ENCODE peak calls at places on chromosomes 7 and 10, in seven cellular contexts. One of them, this sample, is unnamed.

GRCh38 chr10:88129013-88129412 is 265.6 kb downstream of the PTEN start:
- DNase-seq in naive thymus-derived CD4-positive, alpha-beta T cell: no peak
- DNase-seq in hepatocyte: no peak
- DNase-seq in CD4-positive, CD25-positive, alpha-beta regulatory T cell: no peak
- DNase-seq in body of pancreas: no peak
- DNase-seq in fibroblast of lung: no peak
- DNase-seq in adrenal gland: no peak
- DNase-seq in this sample: no peak

GRCh38 chr10:75401569-75402485 is at the start of gene ZNF503:
- DNase-seq in hepatocyte: peak; percentile 98
- DNase-seq in body of pancreas: peak; percentile 97
- DNase-seq in naive thymus-derived CD4-positive, alpha-beta T cell: no peak
- DNase-seq in adrenal gland: peak; percentile 99
- DNase-seq in fibroblast of lung: peak; percentile 98
- DNase-seq in CD4-positive, CD25-positive, alpha-beta regulatory T cell: no peak
- DNase-seq in this sample: peak; percentile 98

GRCh38 chr10:3805227-3805790 is 20.3 kb upstream of the KLF6 start:
- DNase-seq in CD4-positive, CD25-positive, alpha-beta regulatory T cell: peak; percentile 67
- DNase-seq in naive thymus-derived CD4-positive, alpha-beta T cell: peak; percentile 91
- DNase-seq in hepatocyte: no peak
- DNase-seq in fibroblast of lung: peak; percentile 75
- DNase-seq in adrenal gland: no peak
- DNase-seq in body of pancreas: no peak
- DNase-seq in this sample: no peak

GRCh38 chr7:12584940-12585339 is 14.4 kb downstream of the SCIN start:
- DNase-seq in naive thymus-derived CD4-positive, alpha-beta T cell: no peak
- DNase-seq in adrenal gland: peak; percentile 54
- DNase-seq in hepatocyte: no peak
- DNase-seq in body of pancreas: no peak
- DNase-seq in CD4-positive, CD25-positive, alpha-beta regulatory T cell: no peak
- DNase-seq in fibroblast of lung: no peak
- DNase-seq in this sample: no peak

GRCh38 chr7:94190599-94191061 is 186.5 kb upstream of the BET1 start:
- DNase-seq in body of pancreas: no peak
- DNase-seq in CD4-positive, CD25-positive, alpha-beta regulatory T cell: no peak
- DNase-seq in hepatocyte: peak; percentile 50
- DNase-seq in fibroblast of lung: peak; percentile 98
- DNase-seq in adrenal gland: peak; percentile 73
- DNase-seq in naive thymus-derived CD4-positive, alpha-beta T cell: no peak
- DNase-seq in this sample: no peak

GRCh38 chr10:49361178-49361554 is 34.7 kb downstream of the DRGX start:
- DNase-seq in body of pancreas: no peak
- DNase-seq in naive thymus-derived CD4-positive, alpha-beta T cell: no peak
- DNase-seq in CD4-positive, CD25-positive, alpha-beta regulatory T cell: no peak
- DNase-seq in fibroblast of lung: no peak
- DNase-seq in adrenal gland: no peak
- DNase-seq in hepatocyte: no peak
- DNase-seq in this sample: no peak

GRCh38 chr10:113751116-113751728 is at the start of gene PLEKHS1:
- DNase-seq in naive thymus-derived CD4-positive, alpha-beta T cell: no peak
- DNase-seq in CD4-positive, CD25-positive, alpha-beta regulatory T cell: no peak
- DNase-seq in adrenal gland: no peak
- DNase-seq in hepatocyte: no peak
- DNase-seq in fibroblast of lung: no peak
- DNase-seq in body of pancreas: no peak
- DNase-seq in this sample: no peak

GRCh38 chr10:43035785-43036184 is 41.1 kb upstream of the RET start:
- DNase-seq in CD4-positive, CD25-positive, alpha-beta regulatory T cell: no peak
- DNase-seq in fibroblast of lung: no peak
- DNase-seq in body of pancreas: no peak
- DNase-seq in hepatocyte: no peak
- DNase-seq in naive thymus-derived CD4-positive, alpha-beta T cell: peak; percentile 12
- DNase-seq in adrenal gland: no peak
- DNase-seq in this sample: no peak

GRCh38 chr7:99824091-99824490 is 3.7 kb upstream of the CYP3A43 start:
- DNase-seq in fibroblast of lung: no peak
- DNase-seq in CD4-positive, CD25-positive, alpha-beta regulatory T cell: no peak
- DNase-seq in body of pancreas: no peak
- DNase-seq in hepatocyte: no peak
- DNase-seq in adrenal gland: no peak
- DNase-seq in naive thymus-derived CD4-positive, alpha-beta T cell: no peak
- DNase-seq in this sample: no peak

GRCh38 chr7:51950811-51951210 is 634.2 kb upstream of the COBL start:
- DNase-seq in body of pancreas: no peak
- DNase-seq in adrenal gland: no peak
- DNase-seq in CD4-positive, CD25-positive, alpha-beta regulatory T cell: no peak
- DNase-seq in naive thymus-derived CD4-positive, alpha-beta T cell: no peak
- DNase-seq in fibroblast of lung: no peak
- DNase-seq in hepatocyte: no peak
- DNase-seq in this sample: no peak

GRCh38 chr10:67612577-67613537 is 83.1 kb downstream of the CTNNA3 start:
- DNase-seq in fibroblast of lung: peak; percentile 38
- DNase-seq in adrenal gland: no peak
- DNase-seq in hepatocyte: no peak
- DNase-seq in body of pancreas: no peak
- DNase-seq in naive thymus-derived CD4-positive, alpha-beta T cell: peak; percentile 82
- DNase-seq in CD4-positive, CD25-positive, alpha-beta regulatory T cell: peak; percentile 14
- DNase-seq in this sample: no peak

GRCh38 chr7:151550601-151551286 is 31.0 kb upstream of the RHEB start:
- DNase-seq in fibroblast of lung: peak; percentile 97
- DNase-seq in body of pancreas: peak; percentile 48
- DNase-seq in adrenal gland: no peak
- DNase-seq in CD4-positive, CD25-positive, alpha-beta regulatory T cell: no peak
- DNase-seq in naive thymus-derived CD4-positive, alpha-beta T cell: no peak
- DNase-seq in hepatocyte: peak; percentile 48
- DNase-seq in this sample: peak; percentile 29

GRCh38 chr10:125768217-125768616 is 7.4 kb downstream of the MMP21 start:
- DNase-seq in naive thymus-derived CD4-positive, alpha-beta T cell: no peak
- DNase-seq in fibroblast of lung: peak; percentile 49
- DNase-seq in adrenal gland: no peak
- DNase-seq in body of pancreas: no peak
- DNase-seq in CD4-positive, CD25-positive, alpha-beta regulatory T cell: no peak
- DNase-seq in hepatocyte: no peak
- DNase-seq in this sample: no peak

GRCh38 chr7:156064921-156065386 is 252.7 kb upstream of the SHH start:
- DNase-seq in body of pancreas: no peak
- DNase-seq in CD4-positive, CD25-positive, alpha-beta regulatory T cell: no peak
- DNase-seq in naive thymus-derived CD4-positive, alpha-beta T cell: no peak
- DNase-seq in hepatocyte: peak; percentile 66
- DNase-seq in adrenal gland: no peak
- DNase-seq in fibroblast of lung: peak; percentile 8
- DNase-seq in this sample: no peak

GRCh38 chr10:79003183-79004100 is 65.3 kb upstream of the ZMIZ1 start:
- DNase-seq in naive thymus-derived CD4-positive, alpha-beta T cell: no peak
- DNase-seq in adrenal gland: peak; percentile 90
- DNase-seq in CD4-positive, CD25-positive, alpha-beta regulatory T cell: no peak
- DNase-seq in hepatocyte: no peak
- DNase-seq in fibroblast of lung: no peak
- DNase-seq in body of pancreas: peak; percentile 61
- DNase-seq in this sample: peak; percentile 60

GRCh38 chr7:34296663-34297062 is 361.4 kb upstream of the NPSR1 start:
- DNase-seq in body of pancreas: no peak
- DNase-seq in hepatocyte: no peak
- DNase-seq in naive thymus-derived CD4-positive, alpha-beta T cell: no peak
- DNase-seq in adrenal gland: no peak
- DNase-seq in fibroblast of lung: no peak
- DNase-seq in CD4-positive, CD25-positive, alpha-beta regulatory T cell: no peak
- DNase-seq in this sample: no peak

GRCh38 chr7:2109251-2109935 is 123.4 kb downstream of the MAD1L1 start:
- DNase-seq in naive thymus-derived CD4-positive, alpha-beta T cell: no peak
- DNase-seq in body of pancreas: no peak
- DNase-seq in CD4-positive, CD25-positive, alpha-beta regulatory T cell: no peak
- DNase-seq in adrenal gland: no peak
- DNase-seq in hepatocyte: no peak
- DNase-seq in fibroblast of lung: peak; percentile 46
- DNase-seq in this sample: no peak

GRCh38 chr7:6497637-6497905 is 49.8 kb upstream of the DAGLB start:
- DNase-seq in CD4-positive, CD25-positive, alpha-beta regulatory T cell: no peak
- DNase-seq in hepatocyte: no peak
- DNase-seq in fibroblast of lung: no peak
- DNase-seq in naive thymus-derived CD4-positive, alpha-beta T cell: no peak
- DNase-seq in body of pancreas: no peak
- DNase-seq in adrenal gland: no peak
- DNase-seq in this sample: no peak

GRCh38 chr7:34133983-34134782 is 228.8 kb downstream of the BMPER start:
- DNase-seq in adrenal gland: peak; percentile 87
- DNase-seq in hepatocyte: peak; percentile 85
- DNase-seq in body of pancreas: peak; percentile 43
- DNase-seq in naive thymus-derived CD4-positive, alpha-beta T cell: no peak
- DNase-seq in fibroblast of lung: peak; percentile 81
- DNase-seq in CD4-positive, CD25-positive, alpha-beta regulatory T cell: no peak
- DNase-seq in this sample: peak; percentile 85

GRCh38 chr7:137953692-137954470 is 48.0 kb downstream of the CREB3L2 start:
- DNase-seq in body of pancreas: no peak
- DNase-seq in adrenal gland: no peak
- DNase-seq in CD4-positive, CD25-positive, alpha-beta regulatory T cell: no peak
- DNase-seq in hepatocyte: peak; percentile 79
- DNase-seq in fibroblast of lung: peak; percentile 79
- DNase-seq in naive thymus-derived CD4-positive, alpha-beta T cell: no peak
- DNase-seq in this sample: no peak

GRCh38 chr10:75035975-75036708 is 75.3 kb upstream of the SAMD8 start:
- DNase-seq in naive thymus-derived CD4-positive, alpha-beta T cell: no peak
- DNase-seq in adrenal gland: no peak
- DNase-seq in fibroblast of lung: peak; percentile 76
- DNase-seq in CD4-positive, CD25-positive, alpha-beta regulatory T cell: no peak
- DNase-seq in hepatocyte: no peak
- DNase-seq in body of pancreas: no peak
- DNase-seq in this sample: no peak

GRCh38 chr7:117313582-117313981 is 9.3 kb downstream of the WNT2 start:
- DNase-seq in adrenal gland: no peak
- DNase-seq in hepatocyte: no peak
- DNase-seq in body of pancreas: no peak
- DNase-seq in naive thymus-derived CD4-positive, alpha-beta T cell: no peak
- DNase-seq in fibroblast of lung: peak; percentile 47
- DNase-seq in CD4-positive, CD25-positive, alpha-beta regulatory T cell: no peak
- DNase-seq in this sample: no peak
- H3K4me1 ChIP-seq in adrenal gland: no peaks in the 10 kb centered on the region
- H3K4me1 ChIP-seq in hepatocyte: no peaks in the 10 kb centered on the region
- H3K4me1 ChIP-seq in body of pancreas: peaks cover 7% of the 10 kb centered on the region
- H3K4me1 ChIP-seq in naive thymus-derived CD4-positive, alpha-beta T cell: no peaks in the 10 kb centered on the region
- H3K4me1 ChIP-seq in fibroblast of lung: no peaks in the 10 kb centered on the region
- H3K4me1 ChIP-seq in CD4-positive, CD25-positive, alpha-beta regulatory T cell: no peaks in the 10 kb centered on the region
- H3K4me1 ChIP-seq in this sample: no peaks in the 10 kb centered on the region

GRCh38 chr7:157707983-157708720 is 371.3 kb downstream of the DNAJB6 start:
- DNase-seq in body of pancreas: no peak
- DNase-seq in naive thymus-derived CD4-positive, alpha-beta T cell: no peak
- DNase-seq in fibroblast of lung: no peak
- DNase-seq in CD4-positive, CD25-positive, alpha-beta regulatory T cell: no peak
- DNase-seq in adrenal gland: no peak
- DNase-seq in hepatocyte: no peak
- DNase-seq in this sample: no peak
- H3K27ac ChIP-seq in body of pancreas: no peak overlapping the region
- H3K27ac ChIP-seq in naive thymus-derived CD4-positive, alpha-beta T cell: no peak overlapping the region
- H3K27ac ChIP-seq in fibroblast of lung: no peak overlapping the region
- H3K27ac ChIP-seq in CD4-positive, CD25-positive, alpha-beta regulatory T cell: no peak overlapping the region
- H3K27ac ChIP-seq in adrenal gland: no peak overlapping the region
- H3K27ac ChIP-seq in hepatocyte: no peak overlapping the region
- H3K27ac ChIP-seq in this sample: no peak overlapping the region

DNA sequence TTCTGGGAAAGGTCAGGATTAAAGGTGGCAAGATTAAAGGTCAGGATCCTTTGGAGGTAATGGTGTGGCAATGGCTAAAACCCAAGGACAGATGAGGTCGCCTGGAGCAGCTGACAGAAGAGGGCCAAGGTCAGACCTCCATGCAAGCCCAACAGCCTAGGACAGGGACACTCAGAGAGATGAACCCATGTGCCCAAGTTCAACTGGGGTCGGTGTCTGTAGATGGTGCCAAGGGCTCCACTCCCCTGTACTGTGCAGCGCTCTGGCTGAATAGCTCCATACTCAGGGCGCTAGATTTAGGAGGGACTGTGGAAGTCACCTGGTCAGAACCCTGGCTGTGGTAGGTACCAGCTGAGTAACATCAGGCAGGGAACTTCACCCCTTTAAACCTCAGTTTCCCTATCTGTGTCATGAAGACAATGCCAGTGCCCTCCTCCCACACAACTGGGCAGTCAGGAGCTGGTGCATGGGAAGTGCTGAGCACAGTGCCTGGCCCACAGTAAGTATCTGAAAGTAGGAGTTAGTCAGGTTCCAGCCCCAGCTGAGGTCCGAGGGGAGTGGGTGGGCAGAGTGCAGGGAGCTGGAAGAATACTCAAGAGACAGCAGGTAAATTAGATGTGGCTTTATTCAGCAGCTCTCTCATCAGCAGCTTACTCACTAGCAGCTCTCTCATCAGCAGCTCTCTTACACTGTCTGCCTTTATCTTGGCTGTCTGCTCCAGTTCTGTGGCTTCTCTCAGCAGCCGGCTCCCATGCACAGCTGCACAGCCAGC is 327.1 kb downstream of the GLRX3 start:
- DNase-seq in fibroblast of lung: no peak
- DNase-seq in hepatocyte: no peak
- DNase-seq in body of pancreas: peak; percentile 26
- DNase-seq in CD4-positive, CD25-positive, alpha-beta regulatory T cell: no peak
- DNase-seq in adrenal gland: peak; percentile 14
- DNase-seq in naive thymus-derived CD4-positive, alpha-beta T cell: no peak
- DNase-seq in this sample: peak; percentile 9
- H3K4me1 ChIP-seq in fibroblast of lung: no peaks in the 10 kb centered on the region
- H3K4me1 ChIP-seq in hepatocyte: no peaks in the 10 kb centered on the region
- H3K4me1 ChIP-seq in body of pancreas: peaks cover 12% of the 10 kb centered on the region
- H3K4me1 ChIP-seq in CD4-positive, CD25-positive, alpha-beta regulatory T cell: no peaks in the 10 kb centered on the region
- H3K4me1 ChIP-seq in adrenal gland: no peaks in the 10 kb centered on the region
- H3K4me1 ChIP-seq in naive thymus-derived CD4-positive, alpha-beta T cell: no peaks in the 10 kb centered on the region
- H3K4me1 ChIP-seq in this sample: no peaks in the 10 kb centered on the region

GRCh38 chr10:51227897-51228713 is 153.8 kb downstream of the PRKG1 start:
- DNase-seq in fibroblast of lung: no peak
- DNase-seq in body of pancreas: no peak
- DNase-seq in adrenal gland: no peak
- DNase-seq in naive thymus-derived CD4-positive, alpha-beta T cell: no peak
- DNase-seq in hepatocyte: no peak
- DNase-seq in CD4-positive, CD25-positive, alpha-beta regulatory T cell: no peak
- DNase-seq in this sample: no peak

GRCh38 chr10:51228714-51229100 is 154.4 kb downstream of the PRKG1 start:
- DNase-seq in hepatocyte: no peak
- DNase-seq in adrenal gland: no peak
- DNase-seq in fibroblast of lung: no peak
- DNase-seq in naive thymus-derived CD4-positive, alpha-beta T cell: no peak
- DNase-seq in body of pancreas: no peak
- DNase-seq in CD4-positive, CD25-positive, alpha-beta regulatory T cell: no peak
- DNase-seq in this sample: no peak

DNA sequence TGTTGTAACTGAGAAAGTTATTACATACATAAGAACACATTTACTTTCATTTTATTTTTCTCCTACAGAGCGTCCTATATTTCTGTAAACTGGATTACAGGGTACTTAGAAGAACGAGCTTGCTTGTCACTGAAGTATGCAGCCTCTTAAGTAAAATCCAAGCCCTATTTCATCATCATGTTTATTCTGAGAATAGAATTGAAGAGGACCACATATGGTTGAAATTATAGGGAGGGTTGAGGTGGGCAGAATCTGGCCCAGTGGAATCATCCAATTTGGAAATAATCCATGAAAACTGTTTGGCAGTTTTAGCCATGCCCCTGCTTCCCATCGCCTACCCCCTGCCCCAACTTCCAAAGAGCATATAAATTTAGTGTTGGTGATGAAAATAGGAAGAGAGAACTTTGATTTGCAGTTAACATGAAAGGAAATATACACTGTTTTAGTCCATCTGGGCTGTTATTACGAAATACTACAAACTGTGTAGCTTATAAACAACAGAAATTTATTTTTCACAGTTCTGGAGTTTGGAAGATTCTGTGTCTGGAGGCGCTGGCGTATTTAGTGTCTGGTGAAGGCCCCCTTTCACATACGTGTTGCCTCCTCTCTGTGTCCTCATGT is 150.4 kb downstream of the PRKG1 start:
- DNase-seq in fibroblast of lung: peak; percentile 94
- DNase-seq in body of pancreas: no peak
- DNase-seq in naive thymus-derived CD4-positive, alpha-beta T cell: no peak
- DNase-seq in adrenal gland: no peak
- DNase-seq in CD4-positive, CD25-positive, alpha-beta regulatory T cell: no peak
- DNase-seq in hepatocyte: peak; percentile 8
- DNase-seq in this sample: no peak
- H3K27ac ChIP-seq in fibroblast of lung: peak overlapping the region; percentile 57
- H3K27ac ChIP-seq in body of pancreas: no peak overlapping the region
- H3K27ac ChIP-seq in naive thymus-derived CD4-positive, alpha-beta T cell: no peak overlapping the region
- H3K27ac ChIP-seq in adrenal gland: no peak overlapping the region
- H3K27ac ChIP-seq in CD4-positive, CD25-positive, alpha-beta regulatory T cell: no peak overlapping the region
- H3K27ac ChIP-seq in hepatocyte: peak overlapping the region; percentile 77
- H3K27ac ChIP-seq in this sample: no peak overlapping the region